ENCODE peak calls at places on chromosomes 16 and 17, in seven cellular contexts. H is activated naive CD4-positive, alpha-beta T cell treated with Interleukin-2 at 50 U/mL for 16 hours; T is stimulated activated CD8-positive, alpha-beta memory T cell treated with anti-CD3 and anti-CD28 coated beads, Interleukin-2, amount 100 ng/mL, for 48 hours; D is RCC 7860; J is foreskin fibroblast; F is germinal center; U is CD8-positive, alpha-beta memory T cell. I is an unnamed sample.
A peak's percentile ranks its signal among the peaks of the same experiment; 100 is the strongest.

GRCh38 chr16:80804061-80804450 is 342 bp downstream of the CDYL2 start:
- DNase-seq in H (peak; percentile 76), T (peak; percentile 48), D (no peak), J (peak; percentile 81), F (peak; percentile 61), U (peak; percentile 17), I (peak; percentile 48)

GRCh38 chr16:23384878-23385277 is 68.1 kb downstream of the COG7 start:
- DNase-seq in H (no peak), T (no peak), D (no peak), J (no peak), F (no peak), U (no peak), I (no peak)

GRCh38 chr17:58307468-58308172 is 21.0 kb downstream of the TSPOAP1 start:
- DNase-seq in H (no peak), T (no peak), D (no peak), J (no peak), F (no peak), U (no peak), I (no peak)

GRCh38 chr17:11928436-11928835 is 68.8 kb downstream of the ZNF18 start:
- DNase-seq in H (no peak), T (no peak), D (no peak), J (no peak), F (no peak), U (no peak), I (no peak)

GRCh38 chr16:26642047-26642664 is 424.6 kb upstream of the C16orf82 start:
- DNase-seq in H (no peak), T (no peak), D (no peak), J (no peak), F (peak; percentile 59), U (no peak), I (no peak)

GRCh38 chr17:4074831-4075495 is 67.9 kb downstream of the ZZEF1 start:
- DNase-seq in H (no peak), T (no peak), D (peak; percentile 60), J (peak; percentile 46), F (peak; percentile 55), U (no peak), I (no peak)

GRCh38 chr17:20190605-20191004 is 181.4 kb downstream of the SPECC1 start:
- DNase-seq in H (no peak), T (no peak), D (no peak), J (no peak), F (no peak), U (no peak), I (no peak)

GRCh38 chr17:51873302-51873701 is 285.2 kb downstream of the CA10 start:
- DNase-seq in H (no peak), T (no peak), D (no peak), J (no peak), F (no peak), U (no peak), I (no peak)

GRCh38 chr17:82214012-82214628 is 1.5 kb upstream of the CCDC57 start:
- DNase-seq in H (no peak), T (no peak), D (no peak), J (no peak), F (no peak), U (no peak), I (no peak)

GRCh38 chr17:77856551-77857305 is 101.8 kb upstream of the TNRC6C start:
- DNase-seq in H (no peak), T (no peak), D (no peak), J (no peak), F (no peak), U (no peak), I (no peak)

GRCh38 chr16:78163772-78164391 is 64.4 kb downstream of the WWOX start:
- DNase-seq in H (no peak), T (no peak), D (no peak), J (no peak), F (no peak), U (no peak), I (no peak)

GRCh38 chr16:85202631-85203461 is 90.6 kb upstream of the CIBAR2 start:
- DNase-seq in H (no peak), T (no peak), D (no peak), J (peak; percentile 97), F (no peak), U (no peak), I (peak; percentile 58)

GRCh38 chr17:66403846-66404597 is 101.6 kb downstream of the PRKCA start:
- DNase-seq in H (no peak), T (no peak), D (no peak), J (peak; percentile 34), F (no peak), U (no peak), I (no peak)

GRCh38 chr16:57531253-57531575 is 5.2 kb downstream of the CCDC102A start:
- DNase-seq in H (no peak), T (no peak), D (no peak), J (no peak), F (no peak), U (no peak), I (no peak)

GRCh38 chr17:43528319-43528987 is 17.7 kb downstream of the ETV4 start:
- DNase-seq in H (no peak), T (no peak), D (no peak), J (no peak), F (no peak), U (no peak), I (peak; percentile 45)

GRCh38 chr16:29986231-29986630 is 9.2 kb downstream of the HIRIP3 start:
- DNase-seq in H (no peak), T (no peak), D (no peak), J (no peak), F (no peak), U (no peak), I (no peak)

GRCh38 chr16:30060354-30061194 is 5.0 kb upstream of the ALDOA start:
- DNase-seq in H (no peak), T (no peak), D (no peak), J (no peak), F (no peak), U (no peak), I (no peak)

GRCh38 chr17:81959362-81960129 is 1.4 kb downstream of the NOTUM start:
- DNase-seq in H (peak; percentile 80), T (peak; percentile 68), D (no peak), J (peak; percentile 81), F (peak; percentile 74), U (peak; percentile 82), I (peak; percentile 59)

GRCh38 chr16:49716268-49716667 is 139.6 kb downstream of the ZNF423 start:
- DNase-seq in H (no peak), T (no peak), D (no peak), J (no peak), F (no peak), U (no peak), I (no peak)

GRCh38 chr16:26594666-26595065 is 472.1 kb upstream of the C16orf82 start:
- DNase-seq in H (no peak), T (no peak), D (no peak), J (no peak), F (no peak), U (no peak), I (no peak)

GRCh38 chr16:27822529-27823437 is 240.7 kb downstream of the GSG1L start:
- DNase-seq in H (no peak), T (no peak), D (no peak), J (no peak), F (no peak), U (no peak), I (no peak)

GRCh38 chr17:55527520-55528118 is 16.4 kb upstream of the SMIM36 start:
- DNase-seq in H (no peak), T (no peak), D (no peak), J (peak; percentile 80), F (peak; percentile 15), U (no peak), I (peak; percentile 25)

GRCh38 chr17:66834919-66835454 is at the start of gene CACNG5:
- DNase-seq in H (no peak), T (no peak), D (no peak), J (no peak), F (peak; percentile 79), U (no peak), I (peak; percentile 30)

GRCh38 chr17:4742629-4743028 is 2.9 kb upstream of the CXCL16 start:
- DNase-seq in H (no peak), T (no peak), D (no peak), J (no peak), F (no peak), U (no peak), I (no peak)

GRCh38 chr17:57284984-57285646 is 28.8 kb downstream of the MSI2 start:
- DNase-seq in H (peak; percentile 58), T (peak; percentile 44), D (no peak), J (no peak), F (peak; percentile 63), U (no peak), I (no peak)

GRCh38 chr16:46728804-46729203 is 19.3 kb downstream of the MYLK3 start:
- DNase-seq in H (no peak), T (no peak), D (no peak), J (no peak), F (no peak), U (no peak), I (no peak)

I was measured in neural crest cell.